ENCODE peak calls at places on chromosomes 3 and 15, in four cellular contexts. A, C, N and J are unnamed samples.

GRCh38 chr3:149325581-149325980 is 7.9 kb downstream of the TM4SF18 start:
- DNase-seq in A (no peak), C (no peak), N (no peak), J (no peak)

GRCh38 chr3:25837038-25837437 is 47.1 kb downstream of the OXSM start:
- DNase-seq in A (no peak), C (no peak), N (no peak), J (no peak)

GRCh38 chr3:135448520-135448919 is 517.0 kb upstream of the PPP2R3A start:
- DNase-seq in N (no peak), C (no peak), A (no peak), J (no peak)

GRCh38 chr3:40580494-40581091 is 55.8 kb downstream of the ZNF621 start:
- DNase-seq in N (no peak), A (peak), C (peak), J (peak)

GRCh38 chr3:180180795-180181194 is 144.1 kb upstream of the PEX5L start:
- DNase-seq in C (peak), N (no peak), A (no peak), J (no peak)

GRCh38 chr3:117661636-117662095 is 952.1 kb downstream of the TUSC7 start:
- DNase-seq in N (no peak), A (no peak), C (peak), J (no peak)

GRCh38 chr15:100114100-100114499 is 227.7 kb downstream of the ADAMTS17 start:
- DNase-seq in N (no peak), A (no peak), C (peak), J (peak)

GRCh38 chr3:162139841-162140240 is 643.2 kb downstream of the OTOL1 start:
- DNase-seq in N (no peak), A (no peak), C (no peak), J (no peak)

GRCh38 chr15:63915888-63916731 is 82.4 kb upstream of the HERC1 start:
- DNase-seq in C (peak), A (no peak), N (no peak), J (peak)

GRCh38 chr3:45275006-45275704 is 49.1 kb upstream of the TMEM158 start:
- DNase-seq in N (no peak), C (no peak), A (no peak), J (no peak)

GRCh38 chr3:46542344-46542743 is 23.8 kb downstream of the LRRC2 start:
- DNase-seq in C (peak), N (no peak), A (no peak), J (no peak)

GRCh38 chr3:180265551-180265950 is 228.8 kb upstream of the PEX5L start:
- DNase-seq in A (no peak), N (no peak), C (peak), J (no peak)

GRCh38 chr15:67957435-67958139 is 96.5 kb upstream of the PIAS1 start:
- DNase-seq in A (no peak), C (no peak), N (no peak), J (no peak)

GRCh38 chr15:50907866-50908208 is 646 bp upstream of the AP4E1 start:
- DNase-seq in A (peak), C (peak), N (no peak), J (peak)

GRCh38 chr3:48930590-48930989 is 11.9 kb downstream of the ARIH2 start:
- DNase-seq in C (no peak), N (no peak), A (no peak), J (no peak)

GRCh38 chr15:80242132-80242769 is 9.8 kb downstream of the CTXND1 start:
- DNase-seq in N (no peak), C (peak), A (peak), J (peak)

GRCh38 chr3:25313286-25313685 is 114.8 kb upstream of the RARB start:
- DNase-seq in C (no peak), A (no peak), N (no peak), J (no peak)

GRCh38 chr15:78621810-78622402 is 1.1 kb upstream of the CHRNA3 start:
- DNase-seq in N (no peak), A (no peak), C (no peak), J (no peak)

GRCh38 chr15:95622843-95623242 is 707.7 kb upstream of the NR2F2 start:
- DNase-seq in N (no peak), C (no peak), A (no peak), J (no peak)

GRCh38 chr3:187935623-187936156 is 190.4 kb upstream of the BCL6 start:
- DNase-seq in A (no peak), C (peak), N (peak), J (no peak)

GRCh38 chr3:116579843-116580242 is 129.7 kb upstream of the TUSC7 start:
- DNase-seq in C (peak), N (no peak), A (no peak), J (no peak)
- TF ChIP-seq FOS in C (no peak), N (no peak), A (no peak), J (no peak)

GRCh38 chr3:118772036-118773030 is 262.3 kb downstream of the IGSF11 start:
- DNase-seq in N (peak), A (peak), C (no peak), J (no peak)
- TF ChIP-seq FOS in N (no peak), A (no peak), C (no peak), J (no peak)

GRCh38 chr3:101963902-101964362 is 114.6 kb downstream of the NFKBIZ start:
- DNase-seq in N (no peak), A (no peak), C (peak), J (peak)
- TF ChIP-seq FOS in N (no peak), A (no peak), C (peak), J (peak)

GRCh38 chr15:53847745-53848144 is 88.3 kb upstream of the WDR72 start:
- DNase-seq in C (no peak), N (no peak), A (no peak), J (no peak)
- TF ChIP-seq FOS in C (no peak), N (no peak), A (no peak), J (no peak)